ENCODE peak calls at places on chromosomes 4 and X, in four cellular contexts. S is A549, K is GM12878, Q is K562. B is an unnamed sample.

GRCh38 chr4:8507251-8507570 is 66.6 kb downstream of the TRMT44 start:
- DNase-seq in K (no peak), S (no peak), Q (no peak), B (no peak)

GRCh38 chr4:17376205-17376604 is 135.7 kb downstream of the QDPR start:
- DNase-seq in K (no peak), Q (no peak), S (no peak), B (no peak)

GRCh38 chrX:19728915-19729314 is 158.5 kb downstream of the SH3KBP1 start:
- DNase-seq in K (no peak), S (no peak), Q (no peak), B (no peak)

GRCh38 chr4:150384249-150384648 is 197.7 kb upstream of the MAB21L2 start:
- DNase-seq in Q (no peak), S (no peak), K (no peak), B (no peak)

GRCh38 chrX:149517308-149517707 is 12.2 kb upstream of the IDS start:
- DNase-seq in K (no peak), S (no peak), Q (no peak), B (no peak)

GRCh38 chr4:111977419-111977965 is 167.8 kb upstream of the FAM241A start:
- DNase-seq in K (no peak), S (no peak), Q (no peak), B (no peak)

GRCh38 chr4:134243742-134244713 is 42.4 kb upstream of the PABPC4L start:
- DNase-seq in K (no peak), S (no peak), Q (no peak), B (no peak)

GRCh38 chrX:39816871-39817731 is 280.7 kb downstream of the BCOR start:
- DNase-seq in Q (peak), S (no peak), K (no peak), B (no peak)

GRCh38 chr4:156803056-156803455 is 168.5 kb downstream of the PDGFC start:
- DNase-seq in S (no peak), K (no peak), Q (no peak), B (no peak)

GRCh38 chr4:133062851-133063250 is 86.2 kb upstream of the PCDH10 start:
- DNase-seq in S (no peak), K (no peak), Q (no peak), B (no peak)

GRCh38 chr4:12889054-12889453 is 595.1 kb downstream of the RAB28 start:
- DNase-seq in K (no peak), Q (no peak), S (no peak), B (no peak)

GRCh38 chrX:94600077-94600476 is 926.1 kb downstream of the FAM133A start:
- DNase-seq in S (no peak), K (no peak), Q (no peak), B (no peak)

GRCh38 chrX:144379156-144379555 is 495.3 kb downstream of the UBE2NL start:
- DNase-seq in K (no peak), S (no peak), Q (no peak), B (no peak)

GRCh38 chr4:77158487-77158861 is 1.5 kb downstream of the CCNG2 start:
- DNase-seq in S (no peak), K (no peak), Q (no peak), B (no peak)

GRCh38 chr4:17665852-17666251 is 51.4 kb downstream of the MED28 start:
- DNase-seq in K (no peak), S (no peak), Q (no peak), B (no peak)

GRCh38 chrX:101348452-101349222 is at the start of gene TIMM8A:
- DNase-seq in S (peak), K (peak), Q (peak), B (peak)
- TF ChIP-seq RAD21 in S (no peak), K (no peak), Q (no peak), B (no peak)

DNA sequence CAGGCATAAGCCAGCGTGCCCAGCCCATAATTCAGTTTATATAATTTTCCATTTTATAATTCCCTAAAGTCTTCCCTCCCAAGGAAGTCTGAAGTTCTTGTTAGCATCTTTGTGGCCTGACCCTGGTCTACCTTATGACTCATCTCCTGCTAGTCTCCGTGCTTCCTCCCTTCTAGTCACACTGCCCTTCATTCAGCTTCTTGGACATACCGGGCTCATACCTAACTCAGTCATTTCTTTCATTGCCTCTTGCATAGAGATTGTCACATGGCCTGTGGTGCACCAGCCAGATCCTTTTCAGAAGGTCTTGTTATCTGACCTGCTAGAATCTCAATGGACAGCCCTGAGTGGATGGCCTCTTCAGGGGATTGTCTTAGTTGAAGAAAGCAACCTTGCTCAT is 22.8 kb upstream of the MAML3 start:
- DNase-seq in K (no peak), Q (no peak), S (no peak), B (no peak)
- TF ChIP-seq RAD21 in K (no peak), Q (no peak), S (no peak), B (no peak)

GRCh38 chrX:44544036-44544435 is 1.4 kb upstream of the FUNDC1 start:
- DNase-seq in Q (no peak), K (no peak), S (no peak), B (no peak)
- TF ChIP-seq RAD21 in Q (no peak), K (no peak), S (no peak), B (no peak)

GRCh38 chrX:53481816-53482485 is 47.8 kb upstream of the HSD17B10 start:
- DNase-seq in S (peak), K (no peak), Q (peak), B (peak)
- TF ChIP-seq RAD21 in S (peak), K (peak), Q (no peak), B (peak)

DNA sequence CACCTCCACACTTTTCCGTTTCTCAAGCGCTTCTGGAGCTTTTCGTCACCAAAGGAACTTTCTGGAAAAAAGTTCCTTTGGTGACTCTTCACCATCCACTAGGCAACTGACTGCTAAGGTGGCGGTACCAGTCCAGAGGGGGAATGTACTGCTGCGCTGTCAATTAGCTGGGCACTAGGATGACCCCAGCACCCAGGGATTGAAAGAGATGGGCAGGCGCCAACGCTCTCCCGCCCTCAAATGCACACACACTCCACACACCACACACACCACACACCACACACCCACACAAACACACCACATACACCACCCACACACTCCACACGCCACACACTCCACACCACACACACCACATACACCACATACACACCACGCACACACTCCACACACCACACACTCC is 10.4 kb downstream of the PRDM8 start:
- DNase-seq in S (no peak), K (no peak), Q (no peak), B (no peak)
- TF ChIP-seq RAD21 in S (no peak), K (no peak), Q (no peak), B (no peak)